ENCODE peak calls at places on chromosomes 11 and 22, in eight cellular contexts. R is stimulated activated CD4-positive, alpha-beta T cell treated with anti-CD3 and anti-CD28 coated beads, Interleukin-1b, Interleukin-23, amount 100 ng/mL, for 1 hour; F is HFFc6; B is activated CD4-positive, alpha-beta T cell treated with anti-CD3 and anti-CD28 coated beads, Interleukin-2, amount 50 U/mL, for 48 hours; L is mesenchymal stem cell; A is CD4-positive, CD25-positive, alpha-beta regulatory T cell; T is stimulated activated CD8-positive, alpha-beta memory T cell treated with anti-CD3 and anti-CD28 coated beads, Interleukin-15, amount 100 ng/mL, for 1 hour; K is stimulated activated naive CD4-positive, alpha-beta T cell. J is an unnamed sample.

GRCh38 chr22:32764330-32765116 is 37.0 kb upstream of the TIMP3 start:
- DNase-seq in L (peak; percentile 95), F (peak; percentile 56), R (no peak), B (no peak), A (no peak), T (no peak), K (no peak), J (no peak)

GRCh38 chr11:20110908-20111669 is 49.2 kb downstream of the DBX1 start:
- DNase-seq in A (no peak), F (peak; percentile 97), R (no peak), B (peak; percentile 55), L (peak; percentile 92), T (no peak), K (peak; percentile 3), J (no peak)

GRCh38 chr11:94504689-94505293 is 7.5 kb upstream of the C11orf97 start:
- DNase-seq in T (no peak), L (peak; percentile 62), F (peak; percentile 58), A (no peak), B (no peak), R (no peak), K (peak; percentile 53), J (peak; percentile 58)

GRCh38 chr22:21941921-21942320 is 10.7 kb downstream of the PPM1F start:
- DNase-seq in A (no peak), L (peak; percentile 12), F (no peak), T (no peak), K (no peak), B (no peak), R (no peak), J (no peak)

GRCh38 chr11:848380-848931 is 5.8 kb downstream of the TSPAN4 start:
- DNase-seq in F (no peak), L (peak; percentile 50), A (peak; percentile 49), R (peak; percentile 27), B (peak; percentile 70), T (no peak), K (peak; percentile 67), J (no peak)

GRCh38 chr11:33475999-33476398 is 218.8 kb downstream of the HIPK3 start:
- DNase-seq in K (no peak), L (peak; percentile 32), R (no peak), T (no peak), A (no peak), B (no peak), F (peak; percentile 41), J (no peak)

GRCh38 chr22:20994128-20994901 is 7.6 kb downstream of the THAP7 start:
- DNase-seq in L (no peak), F (no peak), T (no peak), R (no peak), B (no peak), K (no peak), A (no peak), J (no peak)

GRCh38 chr11:28598531-28598930 is 490.3 kb downstream of the METTL15 start:
- DNase-seq in R (no peak), K (no peak), A (no peak), L (no peak), F (no peak), B (no peak), T (no peak), J (no peak)

GRCh38 chr11:46710821-46711269 is 8.2 kb upstream of the F2 start:
- DNase-seq in B (no peak), T (no peak), A (no peak), F (peak; percentile 86), L (peak; percentile 83), R (no peak), K (no peak), J (peak; percentile 86)

GRCh38 chr11:17985517-17985916 is 27.3 kb downstream of the SERGEF start:
- DNase-seq in B (no peak), R (no peak), F (peak; percentile 22), L (no peak), K (no peak), A (no peak), T (no peak), J (no peak)

GRCh38 chr11:102528618-102529017 is 1.9 kb downstream of the MMP7 start:
- DNase-seq in F (no peak), R (no peak), T (no peak), A (no peak), L (no peak), K (no peak), B (no peak), J (no peak)

GRCh38 chr11:102843474-102843873 is at the start of gene MMP3:
- DNase-seq in L (peak; percentile 37), B (no peak), T (no peak), F (peak; percentile 74), A (no peak), K (no peak), R (no peak), J (peak; percentile 84)

GRCh38 chr11:75524576-75525432 is 937 bp downstream of the GDPD5 start:
- DNase-seq in A (peak; percentile 43), T (no peak), F (no peak), B (peak; percentile 29), L (no peak), R (no peak), K (peak; percentile 25), J (no peak)

GRCh38 chr11:62501432-62501891 is 45.1 kb downstream of the AHNAK start:
- DNase-seq in A (no peak), B (no peak), T (no peak), F (no peak), L (no peak), K (no peak), R (no peak), J (no peak)

GRCh38 chr11:86805873-86806310 is 5.5 kb downstream of the PRSS23 start:
- DNase-seq in L (no peak), B (peak; percentile 23), A (no peak), K (no peak), R (no peak), T (no peak), F (no peak), J (no peak)

GRCh38 chr11:18615628-18616392 is 16.2 kb downstream of the MISFA start:
- DNase-seq in B (no peak), R (no peak), A (no peak), T (no peak), F (no peak), L (no peak), K (no peak), J (no peak)

GRCh38 chr11:104073950-104074349 is 37.5 kb downstream of the DDI1 start:
- DNase-seq in B (no peak), A (no peak), R (no peak), F (peak; percentile 25), K (no peak), T (no peak), L (peak; percentile 16), J (no peak)

J was measured in HS-5.